ENCODE peak calls at places on chromosomes 3 and 15, in six cellular contexts. R is cardiac muscle cell, L is psoas muscle, Q is H9, A is breast epithelium, K is adrenal gland. J is an unnamed sample. For H3K27me3 and H3K4me1, the result is how much of the 10 kb centered on the place peaks cover.

GRCh38 chr3:160808838-160809237 is 52.8 kb downstream of the PPM1L start:
- DNase-seq in R (no peak), L (peak), Q (no peak), A (peak), K (peak), J (no peak)

GRCh38 chr15:76431936-76432335 is 95.4 kb downstream of the ISL2 start:
- DNase-seq in R (peak), L (no peak), Q (peak), A (no peak), K (no peak), J (no peak)

GRCh38 chr3:45551214-45552010 is 43.1 kb upstream of the LIMD1 start:
- DNase-seq in R (no peak), L (peak), Q (no peak), A (peak), K (peak), J (peak)

GRCh38 chr3:109081746-109082510 is 36.0 kb downstream of the MORC1 start:
- DNase-seq in R (peak), L (no peak), Q (peak), A (no peak), K (peak), J (peak)

GRCh38 chr3:110479676-110480075 is 591.9 kb upstream of the NECTIN3 start:
- DNase-seq in R (no peak), L (no peak), Q (no peak), A (no peak), K (no peak), J (no peak)

GRCh38 chr15:101497484-101498034 is 8.1 kb upstream of the PCSK6 start:
- DNase-seq in R (peak), L (no peak), Q (no peak), A (peak), K (no peak), J (no peak)

GRCh38 chr15:76460871-76461270 is 124.3 kb downstream of the ISL2 start:
- DNase-seq in R (no peak), L (no peak), Q (no peak), A (no peak), K (no peak), J (no peak)

GRCh38 chr3:40631341-40631995 is 106.7 kb downstream of the ZNF621 start:
- DNase-seq in R (no peak), L (no peak), Q (no peak), A (no peak), K (no peak), J (peak)

GRCh38 chr3:24254649-24255048 is 240.0 kb downstream of the THRB start:
- DNase-seq in R (no peak), L (no peak), Q (no peak), A (no peak), K (no peak), J (no peak)

GRCh38 chr15:47439146-47439869 is 278.0 kb upstream of the SEMA6D start:
- DNase-seq in R (peak), L (no peak), Q (no peak), A (no peak), K (no peak), J (no peak)

GRCh38 chr3:118098818-118099217 is 935.8 kb downstream of the IGSF11 start:
- DNase-seq in R (peak), L (no peak), Q (no peak), A (no peak), K (no peak), J (no peak)

GRCh38 chr3:45464336-45464809 is 76.0 kb downstream of the LARS2 start:
- DNase-seq in R (peak), L (no peak), Q (peak), A (no peak), K (peak), J (peak)

DNA sequence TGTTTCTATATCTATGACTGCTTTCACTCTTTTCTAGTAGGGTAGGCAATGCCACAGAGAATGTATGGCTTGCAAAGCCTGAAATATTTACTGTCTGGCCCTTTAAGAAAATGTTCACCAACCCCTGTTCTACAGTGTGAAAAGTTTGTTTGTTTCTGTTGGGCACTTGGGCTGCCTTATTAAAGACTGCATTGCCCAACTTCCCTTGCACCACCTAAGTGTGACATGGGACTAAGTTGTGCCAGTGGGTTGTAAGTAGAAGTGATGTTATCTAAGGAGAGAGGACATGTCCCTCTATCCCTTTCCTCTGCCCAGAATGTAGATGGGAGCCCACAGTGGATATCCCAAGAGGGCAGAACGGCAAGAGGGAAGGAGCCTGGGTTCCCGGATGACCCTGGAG is 138.6 kb downstream of the SMAD6 start:
- DNase-seq in R (no peak), L (no peak), Q (no peak), A (no peak), K (no peak), J (no peak)
- H3K27me3 ChIP-seq in R (under half), L (under half), Q (under half), A (under half), K (under half), J (under half)

GRCh38 chr3:111768076-111768475 is 91.0 kb upstream of the PHLDB2 start:
- DNase-seq in R (no peak), L (no peak), Q (no peak), A (no peak), K (no peak), J (no peak)
- H3K4me1 ChIP-seq in R (under half), L (under half), Q (under half), A (under half), K (under half), J (under half)

GRCh38 chr3:184229424-184230080 is at the start of gene VWA5B2:
- DNase-seq in R (peak), L (peak), Q (peak), A (peak), K (peak), J (peak)

GRCh38 chr3:184233127-184233843 is 3.9 kb downstream of the VWA5B2 start:
- DNase-seq in R (no peak), L (no peak), Q (no peak), A (no peak), K (no peak), J (no peak)

GRCh38 chr3:184230081-184230602 is 757 bp downstream of the VWA5B2 start:
- DNase-seq in R (peak), L (no peak), Q (no peak), A (no peak), K (no peak), J (no peak)

GRCh38 chr3:184230603-184231528 is 1.5 kb downstream of the VWA5B2 start:
- DNase-seq in R (peak), L (no peak), Q (peak), A (peak), K (no peak), J (no peak)

GRCh38 chr3:184231671-184232070 is 2.3 kb downstream of the VWA5B2 start:
- DNase-seq in R (no peak), L (no peak), Q (no peak), A (no peak), K (no peak), J (no peak)
- H3K27me3 ChIP-seq in R (half or more), L (under half), Q (under half), A (under half), K (under half), J (under half)

GRCh38 chr3:66224220-66224619 is 3.4 kb downstream of the SLC25A26 start:
- DNase-seq in R (no peak), L (no peak), Q (no peak), A (no peak), K (no peak), J (no peak)
- H3K4me1 ChIP-seq in R (under half), L (under half), Q (under half), A (under half), K (under half), J (under half)

GRCh38 chr3:127425505-127426443 is 137.9 kb upstream of the PRR20G start:
- DNase-seq in R (no peak), L (no peak), Q (peak), A (peak), K (no peak), J (peak)

GRCh38 chr3:127422663-127423375 is 135.0 kb upstream of the PRR20G start:
- DNase-seq in R (no peak), L (no peak), Q (no peak), A (no peak), K (no peak), J (no peak)

GRCh38 chr3:127423856-127424765 is 136.3 kb upstream of the PRR20G start:
- DNase-seq in R (no peak), L (no peak), Q (peak), A (no peak), K (no peak), J (no peak)

GRCh38 chr3:127426444-127427168 is 138.8 kb upstream of the PRR20G start:
- DNase-seq in R (no peak), L (no peak), Q (peak), A (no peak), K (no peak), J (peak)

GRCh38 chr3:127424766-127425504 is 137.1 kb upstream of the PRR20G start:
- DNase-seq in R (no peak), L (no peak), Q (peak), A (no peak), K (no peak), J (no peak)
- H3K27me3 ChIP-seq in R (under half), L (under half), Q (under half), A (under half), K (under half), J (under half)